ENCODE peak calls at places on chromosomes 12 and 14, in nine cellular contexts. One of them, this sample, is unnamed.

GRCh38 chr14:42441615-42442014 is 834.9 kb downstream of the LRFN5 start:
- DNase-seq in iPS DF 6.9: no peak
- DNase-seq in vagina: no peak
- DNase-seq in CD8-positive, alpha-beta T cell: no peak
- DNase-seq in dorsolateral prefrontal cortex: no peak
- DNase-seq in fibroblast of lung: no peak
- DNase-seq in upper lobe of right lung: no peak
- DNase-seq in epithelial cell of prostate: no peak
- DNase-seq in mesendoderm: no peak
- DNase-seq in this sample: no peak

GRCh38 chr12:6667559-6668210 is 4.8 kb upstream of the ING4 start:
- DNase-seq in iPS DF 6.9: no peak
- DNase-seq in vagina: no peak
- DNase-seq in CD8-positive, alpha-beta T cell: no peak
- DNase-seq in dorsolateral prefrontal cortex: no peak
- DNase-seq in fibroblast of lung: no peak
- DNase-seq in upper lobe of right lung: no peak
- DNase-seq in epithelial cell of prostate: no peak
- DNase-seq in mesendoderm: peak; percentile 70
- DNase-seq in this sample: no peak

GRCh38 chr14:86654558-86655184 is 1124.7 kb downstream of the FLRT2 start:
- DNase-seq in iPS DF 6.9: peak; percentile 72
- DNase-seq in vagina: no peak
- DNase-seq in CD8-positive, alpha-beta T cell: no peak
- DNase-seq in dorsolateral prefrontal cortex: peak; percentile 16
- DNase-seq in fibroblast of lung: peak; percentile 47
- DNase-seq in upper lobe of right lung: peak; percentile 64
- DNase-seq in epithelial cell of prostate: no peak
- DNase-seq in mesendoderm: peak; percentile 83
- DNase-seq in this sample: peak; percentile 51

GRCh38 chr14:99936056-99936455 is 129.2 kb upstream of the EVL start:
- DNase-seq in iPS DF 6.9: no peak
- DNase-seq in vagina: no peak
- DNase-seq in CD8-positive, alpha-beta T cell: no peak
- DNase-seq in dorsolateral prefrontal cortex: no peak
- DNase-seq in fibroblast of lung: no peak
- DNase-seq in upper lobe of right lung: no peak
- DNase-seq in epithelial cell of prostate: no peak
- DNase-seq in mesendoderm: no peak
- DNase-seq in this sample: no peak

GRCh38 chr12:77795699-77796098 is 35.0 kb upstream of the NAV3 start:
- DNase-seq in iPS DF 6.9: no peak
- DNase-seq in vagina: no peak
- DNase-seq in CD8-positive, alpha-beta T cell: no peak
- DNase-seq in dorsolateral prefrontal cortex: no peak
- DNase-seq in fibroblast of lung: peak; percentile 30
- DNase-seq in upper lobe of right lung: no peak
- DNase-seq in epithelial cell of prostate: no peak
- DNase-seq in mesendoderm: no peak
- DNase-seq in this sample: no peak

GRCh38 chr12:91100901-91101300 is 10.4 kb downstream of the LUM start:
- DNase-seq in iPS DF 6.9: no peak
- DNase-seq in vagina: no peak
- DNase-seq in CD8-positive, alpha-beta T cell: no peak
- DNase-seq in dorsolateral prefrontal cortex: no peak
- DNase-seq in fibroblast of lung: no peak
- DNase-seq in upper lobe of right lung: no peak
- DNase-seq in epithelial cell of prostate: no peak
- DNase-seq in mesendoderm: no peak
- DNase-seq in this sample: no peak

GRCh38 chr12:57868870-57869609 is 22.5 kb upstream of the CTDSP2 start:
- DNase-seq in iPS DF 6.9: no peak
- DNase-seq in vagina: no peak
- DNase-seq in CD8-positive, alpha-beta T cell: no peak
- DNase-seq in dorsolateral prefrontal cortex: peak; percentile 71
- DNase-seq in fibroblast of lung: no peak
- DNase-seq in upper lobe of right lung: no peak
- DNase-seq in epithelial cell of prostate: no peak
- DNase-seq in mesendoderm: no peak
- DNase-seq in this sample: no peak

GRCh38 chr12:93245543-93245942 is 132.2 kb upstream of the NUDT4 start:
- DNase-seq in iPS DF 6.9: no peak
- DNase-seq in vagina: no peak
- DNase-seq in CD8-positive, alpha-beta T cell: peak; percentile 1
- DNase-seq in dorsolateral prefrontal cortex: no peak
- DNase-seq in fibroblast of lung: no peak
- DNase-seq in upper lobe of right lung: no peak
- DNase-seq in epithelial cell of prostate: no peak
- DNase-seq in mesendoderm: peak; percentile 11
- DNase-seq in this sample: no peak

GRCh38 chr12:111685322-111685810 is 390 bp downstream of the BRAP start:
- DNase-seq in iPS DF 6.9: no peak
- DNase-seq in vagina: no peak
- DNase-seq in CD8-positive, alpha-beta T cell: no peak
- DNase-seq in dorsolateral prefrontal cortex: no peak
- DNase-seq in fibroblast of lung: peak; percentile 6
- DNase-seq in upper lobe of right lung: no peak
- DNase-seq in epithelial cell of prostate: no peak
- DNase-seq in mesendoderm: peak; percentile 68
- DNase-seq in this sample: no peak

GRCh38 chr14:93994919-93995682 is 2.0 kb upstream of the CCDC197 start:
- DNase-seq in iPS DF 6.9: no peak
- DNase-seq in vagina: no peak
- DNase-seq in CD8-positive, alpha-beta T cell: no peak
- DNase-seq in dorsolateral prefrontal cortex: peak; percentile 70
- DNase-seq in fibroblast of lung: peak; percentile 46
- DNase-seq in upper lobe of right lung: no peak
- DNase-seq in epithelial cell of prostate: peak; percentile 84
- DNase-seq in mesendoderm: no peak
- DNase-seq in this sample: no peak

GRCh38 chr12:105204916-105205315 is 31.1 kb downstream of the APPL2 start:
- DNase-seq in iPS DF 6.9: no peak
- DNase-seq in vagina: peak; percentile 85
- DNase-seq in CD8-positive, alpha-beta T cell: no peak
- DNase-seq in dorsolateral prefrontal cortex: no peak
- DNase-seq in fibroblast of lung: no peak
- DNase-seq in upper lobe of right lung: no peak
- DNase-seq in epithelial cell of prostate: no peak
- DNase-seq in mesendoderm: no peak
- DNase-seq in this sample: no peak

GRCh38 chr12:4604684-4605193 is 42.7 kb downstream of the DYRK4 start:
- DNase-seq in iPS DF 6.9: peak; percentile 55
- DNase-seq in vagina: no peak
- DNase-seq in CD8-positive, alpha-beta T cell: peak; percentile 59
- DNase-seq in dorsolateral prefrontal cortex: peak; percentile 78
- DNase-seq in fibroblast of lung: peak; percentile 91
- DNase-seq in upper lobe of right lung: peak; percentile 87
- DNase-seq in epithelial cell of prostate: peak; percentile 60
- DNase-seq in mesendoderm: peak; percentile 90
- DNase-seq in this sample: peak; percentile 72

GRCh38 chr14:65226824-65227604 is 124.7 kb upstream of the MAX start:
- DNase-seq in iPS DF 6.9: no peak
- DNase-seq in vagina: no peak
- DNase-seq in CD8-positive, alpha-beta T cell: no peak
- DNase-seq in dorsolateral prefrontal cortex: no peak
- DNase-seq in fibroblast of lung: peak; percentile 49
- DNase-seq in upper lobe of right lung: no peak
- DNase-seq in epithelial cell of prostate: no peak
- DNase-seq in mesendoderm: peak; percentile 55
- DNase-seq in this sample: no peak

GRCh38 chr14:70392676-70393075 is 24.2 kb downstream of the SYNJ2BP start:
- DNase-seq in iPS DF 6.9: no peak
- DNase-seq in vagina: no peak
- DNase-seq in CD8-positive, alpha-beta T cell: no peak
- DNase-seq in dorsolateral prefrontal cortex: no peak
- DNase-seq in fibroblast of lung: peak; percentile 3
- DNase-seq in upper lobe of right lung: no peak
- DNase-seq in epithelial cell of prostate: no peak
- DNase-seq in mesendoderm: no peak
- DNase-seq in this sample: no peak

GRCh38 chr14:65206448-65207096 is 104.3 kb upstream of the MAX start:
- DNase-seq in iPS DF 6.9: no peak
- DNase-seq in vagina: no peak
- DNase-seq in CD8-positive, alpha-beta T cell: no peak
- DNase-seq in dorsolateral prefrontal cortex: no peak
- DNase-seq in fibroblast of lung: peak; percentile 54
- DNase-seq in upper lobe of right lung: no peak
- DNase-seq in epithelial cell of prostate: peak; percentile 40
- DNase-seq in mesendoderm: no peak
- DNase-seq in this sample: no peak

GRCh38 chr12:22437031-22437806 is 102.7 kb upstream of the ST8SIA1 start:
- DNase-seq in iPS DF 6.9: no peak
- DNase-seq in vagina: no peak
- DNase-seq in CD8-positive, alpha-beta T cell: no peak
- DNase-seq in dorsolateral prefrontal cortex: no peak
- DNase-seq in fibroblast of lung: no peak
- DNase-seq in upper lobe of right lung: no peak
- DNase-seq in epithelial cell of prostate: peak; percentile 72
- DNase-seq in mesendoderm: peak; percentile 85
- DNase-seq in this sample: no peak

GRCh38 chr14:89440997-89441909 is 24.2 kb upstream of the FOXN3 start:
- DNase-seq in iPS DF 6.9: peak; percentile 88
- DNase-seq in vagina: no peak
- DNase-seq in CD8-positive, alpha-beta T cell: no peak
- DNase-seq in dorsolateral prefrontal cortex: no peak
- DNase-seq in fibroblast of lung: no peak
- DNase-seq in upper lobe of right lung: no peak
- DNase-seq in epithelial cell of prostate: no peak
- DNase-seq in mesendoderm: peak; percentile 93
- DNase-seq in this sample: no peak

GRCh38 chr12:57740656-57741412 is 2.3 kb upstream of the AGAP2 start:
- DNase-seq in iPS DF 6.9: no peak
- DNase-seq in vagina: no peak
- DNase-seq in CD8-positive, alpha-beta T cell: peak; percentile 56
- DNase-seq in dorsolateral prefrontal cortex: no peak
- DNase-seq in fibroblast of lung: no peak
- DNase-seq in upper lobe of right lung: no peak
- DNase-seq in epithelial cell of prostate: no peak
- DNase-seq in mesendoderm: peak; percentile 33
- DNase-seq in this sample: no peak

GRCh38 chr12:92146497-92146828 is 817 bp upstream of the BTG1 start:
- DNase-seq in iPS DF 6.9: no peak
- DNase-seq in vagina: no peak
- DNase-seq in CD8-positive, alpha-beta T cell: no peak
- DNase-seq in dorsolateral prefrontal cortex: no peak
- DNase-seq in fibroblast of lung: peak; percentile 71
- DNase-seq in upper lobe of right lung: no peak
- DNase-seq in epithelial cell of prostate: no peak
- DNase-seq in mesendoderm: no peak
- DNase-seq in this sample: no peak

GRCh38 chr12:92147491-92147890 is 1.8 kb upstream of the BTG1 start:
- DNase-seq in iPS DF 6.9: no peak
- DNase-seq in vagina: no peak
- DNase-seq in CD8-positive, alpha-beta T cell: no peak
- DNase-seq in dorsolateral prefrontal cortex: no peak
- DNase-seq in fibroblast of lung: peak; percentile 40
- DNase-seq in upper lobe of right lung: no peak
- DNase-seq in epithelial cell of prostate: no peak
- DNase-seq in mesendoderm: no peak
- DNase-seq in this sample: no peak

GRCh38 chr12:92146865-92147264 is 1.2 kb upstream of the BTG1 start:
- DNase-seq in iPS DF 6.9: no peak
- DNase-seq in vagina: no peak
- DNase-seq in CD8-positive, alpha-beta T cell: no peak
- DNase-seq in dorsolateral prefrontal cortex: no peak
- DNase-seq in fibroblast of lung: peak; percentile 67
- DNase-seq in upper lobe of right lung: no peak
- DNase-seq in epithelial cell of prostate: no peak
- DNase-seq in mesendoderm: no peak
- DNase-seq in this sample: no peak

GRCh38 chr12:92151916-92152315 is 6.3 kb upstream of the BTG1 start:
- DNase-seq in iPS DF 6.9: no peak
- DNase-seq in vagina: no peak
- DNase-seq in CD8-positive, alpha-beta T cell: no peak
- DNase-seq in dorsolateral prefrontal cortex: no peak
- DNase-seq in fibroblast of lung: no peak
- DNase-seq in upper lobe of right lung: no peak
- DNase-seq in epithelial cell of prostate: no peak
- DNase-seq in mesendoderm: no peak
- DNase-seq in this sample: no peak

GRCh38 chr12:92149563-92149962 is 3.9 kb upstream of the BTG1 start:
- DNase-seq in iPS DF 6.9: no peak
- DNase-seq in vagina: no peak
- DNase-seq in CD8-positive, alpha-beta T cell: no peak
- DNase-seq in dorsolateral prefrontal cortex: no peak
- DNase-seq in fibroblast of lung: no peak
- DNase-seq in upper lobe of right lung: no peak
- DNase-seq in epithelial cell of prostate: no peak
- DNase-seq in mesendoderm: no peak
- DNase-seq in this sample: no peak
- H3K27ac ChIP-seq in iPS DF 6.9: no peak overlapping the region
- H3K27ac ChIP-seq in vagina: no peak overlapping the region
- H3K27ac ChIP-seq in CD8-positive, alpha-beta T cell: no peak overlapping the region
- H3K27ac ChIP-seq in dorsolateral prefrontal cortex: no peak overlapping the region
- H3K27ac ChIP-seq in fibroblast of lung: no peak overlapping the region
- H3K27ac ChIP-seq in upper lobe of right lung: no peak overlapping the region
- H3K27ac ChIP-seq in epithelial cell of prostate: no peak overlapping the region
- H3K27ac ChIP-seq in mesendoderm: no peak overlapping the region
- H3K27ac ChIP-seq in this sample: no peak overlapping the region

DNA sequence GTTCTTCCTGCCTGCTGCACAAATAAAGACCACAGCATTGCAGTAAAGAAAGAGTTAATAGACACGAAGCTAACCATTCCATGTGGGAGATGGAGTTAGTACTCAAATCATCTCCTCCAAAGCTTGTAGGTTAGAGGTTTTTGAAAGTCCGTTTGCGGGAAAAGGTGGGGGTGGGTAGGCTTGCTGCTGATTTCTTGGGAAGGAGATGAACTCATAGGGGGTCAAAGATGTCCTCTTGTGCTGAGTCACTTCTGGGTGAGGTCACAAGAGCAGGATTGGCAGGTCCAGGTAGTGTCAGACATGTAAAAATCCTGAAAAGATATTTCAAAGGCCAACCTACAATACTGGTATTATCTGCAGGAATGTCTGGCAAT is 66.4 kb downstream of the PTHLH start:
- DNase-seq in iPS DF 6.9: no peak
- DNase-seq in vagina: no peak
- DNase-seq in CD8-positive, alpha-beta T cell: no peak
- DNase-seq in dorsolateral prefrontal cortex: no peak
- DNase-seq in fibroblast of lung: no peak
- DNase-seq in upper lobe of right lung: no peak
- DNase-seq in epithelial cell of prostate: no peak
- DNase-seq in mesendoderm: peak; percentile 70
- DNase-seq in this sample: no peak
- H3K27ac ChIP-seq in iPS DF 6.9: no peak overlapping the region
- H3K27ac ChIP-seq in vagina: no peak overlapping the region
- H3K27ac ChIP-seq in CD8-positive, alpha-beta T cell: no peak overlapping the region
- H3K27ac ChIP-seq in dorsolateral prefrontal cortex: no peak overlapping the region
- H3K27ac ChIP-seq in fibroblast of lung: no peak overlapping the region
- H3K27ac ChIP-seq in upper lobe of right lung: no peak overlapping the region
- H3K27ac ChIP-seq in epithelial cell of prostate: peak overlapping the region; percentile 52
- H3K27ac ChIP-seq in mesendoderm: peak overlapping the region; percentile 63
- H3K27ac ChIP-seq in this sample: no peak overlapping the region

GRCh38 chr12:53481957-53482586 is 17.2 kb downstream of the MAP3K12 start:
- DNase-seq in iPS DF 6.9: no peak
- DNase-seq in vagina: no peak
- DNase-seq in CD8-positive, alpha-beta T cell: no peak
- DNase-seq in dorsolateral prefrontal cortex: no peak
- DNase-seq in fibroblast of lung: no peak
- DNase-seq in upper lobe of right lung: peak; percentile 40
- DNase-seq in epithelial cell of prostate: no peak
- DNase-seq in mesendoderm: peak; percentile 89
- DNase-seq in this sample: no peak
- H3K27ac ChIP-seq in iPS DF 6.9: no peak overlapping the region
- H3K27ac ChIP-seq in vagina: no peak overlapping the region
- H3K27ac ChIP-seq in CD8-positive, alpha-beta T cell: no peak overlapping the region
- H3K27ac ChIP-seq in dorsolateral prefrontal cortex: no peak overlapping the region
- H3K27ac ChIP-seq in fibroblast of lung: peak overlapping the region; percentile 2
- H3K27ac ChIP-seq in upper lobe of right lung: no peak overlapping the region
- H3K27ac ChIP-seq in epithelial cell of prostate: peak overlapping the region; percentile 72
- H3K27ac ChIP-seq in mesendoderm: no peak overlapping the region
- H3K27ac ChIP-seq in this sample: no peak overlapping the region

GRCh38 chr14:20719777-20720176 is 25.9 kb upstream of the EDDM3A start:
- DNase-seq in iPS DF 6.9: no peak
- DNase-seq in vagina: no peak
- DNase-seq in CD8-positive, alpha-beta T cell: no peak
- DNase-seq in dorsolateral prefrontal cortex: no peak
- DNase-seq in fibroblast of lung: no peak
- DNase-seq in upper lobe of right lung: no peak
- DNase-seq in epithelial cell of prostate: peak; percentile 18
- DNase-seq in mesendoderm: no peak
- DNase-seq in this sample: no peak
- H3K27ac ChIP-seq in iPS DF 6.9: no peak overlapping the region
- H3K27ac ChIP-seq in vagina: no peak overlapping the region
- H3K27ac ChIP-seq in CD8-positive, alpha-beta T cell: no peak overlapping the region
- H3K27ac ChIP-seq in dorsolateral prefrontal cortex: no peak overlapping the region
- H3K27ac ChIP-seq in fibroblast of lung: no peak overlapping the region
- H3K27ac ChIP-seq in upper lobe of right lung: peak overlapping the region; percentile 65
- H3K27ac ChIP-seq in epithelial cell of prostate: no peak overlapping the region
- H3K27ac ChIP-seq in mesendoderm: no peak overlapping the region
- H3K27ac ChIP-seq in this sample: no peak overlapping the region

This sample was measured in neuronal stem cell.